ENCODE peak calls at places on chromosome 1, in eight cellular contexts. H is HEK293T, X is B cell, W is activated T-cell treated with anti-CD3 and anti-CD28 coated beads for 1 hour, B is C1 segment of cervical spinal cord, M is NCI-H2171 treated with DMSO at 0.1 percent for 48 hours, Z is GM03348, D is T-cell. T is an unnamed sample.

GRCh38 chr1:43285269-43285986 is at the start of gene C1orf210:
- DNase-seq in H (no peak), X (no peak), W (no peak), B (no peak), M (peak), Z (no peak), D (no peak), T (peak)

GRCh38 chr1:234558186-234558836 is 51.7 kb downstream of the IRF2BP2 start:
- DNase-seq in H (no peak), X (no peak), W (no peak), B (no peak), M (peak), Z (no peak), D (no peak), T (peak)

GRCh38 chr1:33300673-33301072 is 20.2 kb downstream of the A3GALT2 start:
- DNase-seq in H (no peak), X (no peak), W (no peak), B (peak), M (no peak), Z (peak), D (no peak), T (no peak)

GRCh38 chr1:89994231-89994804 is 592 bp upstream of the ZNF326 start:
- DNase-seq in H (no peak), X (no peak), W (no peak), B (no peak), M (no peak), Z (no peak), D (no peak), T (peak)

GRCh38 chr1:53982034-53982761 is 35.8 kb downstream of the LDLRAD1 start:
- DNase-seq in H (peak), X (no peak), W (no peak), B (no peak), M (peak), Z (peak), D (no peak), T (no peak)

GRCh38 chr1:196733091-196733970 is 41.3 kb upstream of the CFHR3 start:
- DNase-seq in H (no peak), X (no peak), W (no peak), B (no peak), M (no peak), Z (no peak), D (no peak), T (no peak)

GRCh38 chr1:38464071-38464661 is 395.4 kb downstream of the RRAGC start:
- DNase-seq in H (no peak), X (no peak), W (no peak), B (no peak), M (peak), Z (no peak), D (no peak), T (no peak)

GRCh38 chr1:2859219-2859880 is 57.9 kb upstream of the TTC34 start:
- DNase-seq in H (no peak), X (no peak), W (no peak), B (no peak), M (no peak), Z (no peak), D (no peak), T (no peak)

GRCh38 chr1:183075861-183076260 is 52.6 kb downstream of the LAMC1 start:
- DNase-seq in H (no peak), X (no peak), W (no peak), B (no peak), M (no peak), Z (no peak), D (no peak), T (no peak)

GRCh38 chr1:89274431-89274857 is 1.8 kb upstream of the GBP5 start:
- DNase-seq in H (no peak), X (no peak), W (no peak), B (no peak), M (no peak), Z (peak), D (no peak), T (no peak)

GRCh38 chr1:51897699-51898031 is 19.1 kb upstream of the NRDC start:
- DNase-seq in H (no peak), X (no peak), W (no peak), B (no peak), M (no peak), Z (peak), D (no peak), T (no peak)

GRCh38 chr1:2472109-2472508 is 4.0 kb upstream of the PLCH2 start:
- DNase-seq in H (no peak), X (no peak), W (no peak), B (no peak), M (no peak), Z (no peak), D (no peak), T (no peak)

GRCh38 chr1:65691962-65692361 is 100.7 kb upstream of the PDE4B start:
- DNase-seq in H (no peak), X (no peak), W (no peak), B (no peak), M (no peak), Z (no peak), D (no peak), T (no peak)

GRCh38 chr1:68481041-68481440 is 15.8 kb downstream of the DEPDC1 start:
- DNase-seq in H (no peak), X (no peak), W (no peak), B (no peak), M (no peak), Z (no peak), D (no peak), T (no peak)

GRCh38 chr1:222909586-222909985 is 94.7 kb downstream of the DISP1 start:
- DNase-seq in H (no peak), X (no peak), W (no peak), B (no peak), M (no peak), Z (peak), D (no peak), T (no peak)

GRCh38 chr1:151837841-151838490 is 1.7 kb downstream of the C2CD4D start:
- DNase-seq in H (no peak), X (no peak), W (peak), B (no peak), M (no peak), Z (peak), D (no peak), T (no peak)

GRCh38 chr1:28129150-28129549 is 40.7 kb upstream of the EYA3 start:
- DNase-seq in H (no peak), X (no peak), W (no peak), B (no peak), M (no peak), Z (peak), D (no peak), T (no peak)

GRCh38 chr1:66351913-66352312 is 182.0 kb upstream of the SGIP1 start:
- DNase-seq in H (no peak), X (no peak), W (no peak), B (no peak), M (no peak), Z (no peak), D (no peak), T (no peak)

GRCh38 chr1:234956821-234957329 is 171.8 kb downstream of the TOMM20 start:
- DNase-seq in H (no peak), X (no peak), W (no peak), B (no peak), M (peak), Z (no peak), D (no peak), T (no peak)

GRCh38 chr1:57279909-57280666 is 143.8 kb downstream of the DAB1 start:
- DNase-seq in H (no peak), X (no peak), W (no peak), B (no peak), M (no peak), Z (no peak), D (no peak), T (no peak)

GRCh38 chr1:79373481-79374132 is 367.1 kb upstream of the ADGRL4 start:
- DNase-seq in H (no peak), X (no peak), W (no peak), B (no peak), M (no peak), Z (no peak), D (no peak), T (no peak)

GRCh38 chr1:151760597-151761385 is 2.5 kb downstream of the MRPL9 start:
- DNase-seq in H (no peak), X (no peak), W (no peak), B (no peak), M (no peak), Z (no peak), D (no peak), T (no peak)

GRCh38 chr1:41698916-41699860 is 214.7 kb upstream of the EDN2 start:
- DNase-seq in H (no peak), X (peak), W (no peak), B (no peak), M (no peak), Z (no peak), D (no peak), T (no peak)

GRCh38 chr1:188782220-188782841 is 1695.3 kb downstream of the BRINP3 start:
- DNase-seq in H (peak), X (no peak), W (no peak), B (no peak), M (peak), Z (peak), D (no peak), T (no peak)

GRCh38 chr1:15201849-15202551 is 45.0 kb upstream of the FHAD1 start:
- DNase-seq in H (no peak), X (no peak), W (no peak), B (no peak), M (no peak), Z (no peak), D (no peak), T (no peak)

GRCh38 chr1:234572966-234573365 is 37.0 kb downstream of the IRF2BP2 start:
- DNase-seq in H (no peak), X (no peak), W (no peak), B (no peak), M (no peak), Z (no peak), D (no peak), T (no peak)

T was measured in breast epithelium.